ENCODE peak calls at places on chromosome 18, in nine cellular contexts. B, P, N, C, V, X, R, F and Y are unnamed samples.

GRCh38 chr18:45666520-45666919 is 51.2 kb downstream of the SLC14A2 start:
- DNase-seq in B (no peak), P (no peak), N (no peak), C (no peak), V (no peak), X (no peak), R (no peak), F (no peak), Y (no peak)

GRCh38 chr18:644395-645004 is 13.0 kb upstream of the TYMS start:
- DNase-seq in B (no peak), P (no peak), N (peak), C (no peak), V (no peak), X (no peak), R (no peak), F (peak), Y (no peak)

GRCh38 chr18:56460590-56460989 is 177.8 kb downstream of the TXNL1 start:
- DNase-seq in B (no peak), P (no peak), N (no peak), C (no peak), V (no peak), X (no peak), R (no peak), F (no peak), Y (no peak)

GRCh38 chr18:31205273-31205672 is 42.6 kb upstream of the DSC1 start:
- DNase-seq in B (no peak), P (no peak), N (no peak), C (no peak), V (no peak), X (no peak), R (no peak), F (no peak), Y (no peak)

GRCh38 chr18:76972838-76973237 is 150.5 kb downstream of the ZNF236 start:
- DNase-seq in B (no peak), P (no peak), N (no peak), C (peak), V (no peak), X (no peak), R (no peak), F (no peak), Y (no peak)

GRCh38 chr18:58229162-58229561 is 185.1 kb downstream of the NEDD4L start:
- DNase-seq in B (no peak), P (no peak), N (no peak), C (no peak), V (no peak), X (no peak), R (no peak), F (peak), Y (no peak)

GRCh38 chr18:43009666-43010065 is 105.8 kb downstream of the RIT2 start:
- DNase-seq in B (no peak), P (no peak), N (no peak), C (no peak), V (no peak), X (no peak), R (no peak), F (peak), Y (no peak)

GRCh38 chr18:48230459-48231113 is 178.6 kb downstream of the ZBTB7C start:
- DNase-seq in B (peak), P (no peak), N (peak), C (peak), V (peak), X (no peak), R (no peak), F (peak), Y (peak)